ENCODE peak calls at places on chromosomes 6 and 20, in five cellular contexts. V, F, B, D and U are unnamed samples.

GRCh38 chr6:137927777-137928218 is 60.7 kb downstream of the TNFAIP3 start:
- DNase-seq in V (peak; percentile 35), F (no peak), B (peak; percentile 52), D (no peak), U (no peak)

GRCh38 chr20:50848846-50849673 is 54.2 kb downstream of the BCAS4 start:
- DNase-seq in V (no peak), F (no peak), B (no peak), D (no peak), U (no peak)

GRCh38 chr20:47351643-47352331 is 4.7 kb downstream of the ZMYND8 start:
- DNase-seq in V (no peak), F (no peak), B (peak; percentile 65), D (no peak), U (no peak)

GRCh38 chr6:156994215-156995076 is 217.3 kb downstream of the ARID1B start:
- DNase-seq in V (no peak), F (peak; percentile 79), B (peak; percentile 47), D (no peak), U (no peak)

GRCh38 chr6:63573899-63574553 is 1.7 kb downstream of the LOC128125822 start:
- DNase-seq in V (peak; percentile 69), F (peak; percentile 62), B (peak; percentile 77), D (peak; percentile 75), U (no peak)

GRCh38 chr20:24470031-24470781 is 777 bp downstream of the SYNDIG1 start:
- DNase-seq in V (no peak), F (no peak), B (no peak), D (peak; percentile 50), U (peak; percentile 77)

GRCh38 chr6:126831461-126831860 is 287.0 kb upstream of the RSPO3 start:
- DNase-seq in V (no peak), F (peak; percentile 13), B (peak; percentile 72), D (no peak), U (no peak)

GRCh38 chr20:61369731-61370520 is 117.9 kb downstream of the CDH4 start:
- DNase-seq in V (no peak), F (no peak), B (no peak), D (no peak), U (no peak)

GRCh38 chr6:29633532-29633901 is 534 bp upstream of the GABBR1 start:
- DNase-seq in V (no peak), F (no peak), B (no peak), D (no peak), U (no peak)

GRCh38 chr20:61813791-61814190 is 251.9 kb downstream of the TAF4 start:
- DNase-seq in V (no peak), F (no peak), B (no peak), D (no peak), U (no peak)

GRCh38 chr20:19321176-19321575 is 108.7 kb downstream of the SLC24A3 start:
- DNase-seq in V (no peak), F (no peak), B (no peak), D (peak; percentile 4), U (no peak)

GRCh38 chr6:128455959-128456358 is 64.4 kb downstream of the PTPRK start:
- DNase-seq in V (no peak), F (no peak), B (no peak), D (peak; percentile 1), U (no peak)

GRCh38 chr6:101386982-101387381 is 6.5 kb upstream of the GRIK2 start:
- DNase-seq in V (no peak), F (peak; percentile 23), B (no peak), D (no peak), U (no peak)

GRCh38 chr6:105087571-105088211 is 92.1 kb downstream of the POPDC3 start:
- DNase-seq in V (peak; percentile 76), F (peak; percentile 63), B (peak; percentile 54), D (peak; percentile 72), U (no peak)

GRCh38 chr6:116444092-116444491 is 17.1 kb upstream of the CALHM6 start:
- DNase-seq in V (peak; percentile 59), F (peak; percentile 39), B (peak; percentile 44), D (peak; percentile 63), U (no peak)

GRCh38 chr20:3101737-3102574 is 17.4 kb upstream of the AVP start:
- DNase-seq in V (no peak), F (no peak), B (no peak), D (no peak), U (peak; percentile 49)

GRCh38 chr20:1163653-1164052 is 21.1 kb downstream of the TMEM74B start:
- DNase-seq in V (no peak), F (no peak), B (no peak), D (no peak), U (no peak)

GRCh38 chr6:90646936-90647335 is 60.1 kb upstream of the MAP3K7 start:
- DNase-seq in V (no peak), F (peak; percentile 56), B (no peak), D (peak; percentile 23), U (no peak)

GRCh38 chr20:4155953-4156352 is 140.6 kb upstream of the RNF24 start:
- DNase-seq in V (no peak), F (no peak), B (no peak), D (no peak), U (no peak)

GRCh38 chr20:38326309-38326708 is 20.0 kb upstream of the LBP start:
- DNase-seq in V (no peak), F (peak; percentile 66), B (no peak), D (no peak), U (no peak)

GRCh38 chr6:68760941-68761676 is 126.0 kb downstream of the ADGRB3 start:
- DNase-seq in V (no peak), F (no peak), B (no peak), D (no peak), U (no peak)

GRCh38 chr20:24403410-24403809 is 66.0 kb upstream of the SYNDIG1 start:
- DNase-seq in V (no peak), F (no peak), B (no peak), D (no peak), U (no peak)

GRCh38 chr20:3470627-3471396 is at the start of gene ATRN:
- DNase-seq in V (peak; percentile 96), F (peak; percentile 91), B (peak; percentile 93), D (peak; percentile 98), U (peak; percentile 97)

GRCh38 chr6:143745160-143746133 is 67.7 kb downstream of the PHACTR2 start:
- DNase-seq in V (peak; percentile 69), F (peak; percentile 48), B (peak; percentile 57), D (peak; percentile 43), U (no peak)

GRCh38 chr20:36777152-36777551 is 3.6 kb upstream of the DSN1 start:
- DNase-seq in V (no peak), F (no peak), B (no peak), D (no peak), U (peak; percentile 8)

GRCh38 chr20:49794336-49795124 is 18.1 kb upstream of the SLC9A8 start:
- DNase-seq in V (peak; percentile 21), F (no peak), B (no peak), D (peak; percentile 25), U (no peak)

GRCh38 chr20:51378171-51378928 is 164.2 kb downstream of the NFATC2 start:
- DNase-seq in V (no peak), F (no peak), B (no peak), D (no peak), U (no peak)

GRCh38 chr6:164345856-164346496 is 931.5 kb downstream of the QKI start:
- DNase-seq in V (no peak), F (no peak), B (no peak), D (no peak), U (no peak)

GRCh38 chr6:106973841-106974336 is 640 bp downstream of the CD24 start:
- DNase-seq in V (no peak), F (peak; percentile 30), B (no peak), D (peak; percentile 4), U (peak; percentile 75)

DNA sequence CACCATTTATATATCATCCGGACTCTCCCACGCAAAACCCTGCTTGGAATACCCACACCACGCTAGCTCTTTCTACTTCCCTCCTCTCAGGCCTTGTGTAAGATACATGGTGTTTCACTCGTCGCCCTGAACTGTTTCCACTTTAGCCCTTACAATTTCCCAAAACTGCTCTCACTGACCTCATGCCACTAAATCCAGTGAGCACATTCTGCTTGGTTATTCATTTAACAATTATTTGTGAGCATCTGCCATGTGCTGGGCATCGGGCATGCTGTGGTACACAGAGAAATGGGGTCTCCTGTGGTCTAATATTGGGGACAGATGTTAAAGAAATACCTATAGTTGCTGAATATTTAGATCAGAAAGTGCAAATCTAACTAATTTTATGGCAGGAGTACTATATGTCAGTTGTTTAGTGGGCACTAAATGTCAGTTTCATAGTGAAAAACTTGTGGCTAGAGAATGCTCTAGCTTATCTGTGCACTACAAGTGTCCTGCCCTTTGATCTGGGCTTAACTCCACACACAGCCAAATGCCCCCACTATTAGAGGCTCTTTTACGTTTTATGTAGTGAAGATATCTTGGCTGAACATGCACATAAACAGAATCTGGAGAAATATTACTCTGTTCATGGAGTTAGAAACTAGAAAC is 41.0 kb downstream of the PLEKHG1 start:
- DNase-seq in V (no peak), F (no peak), B (no peak), D (no peak), U (no peak)
- H3K4me3 ChIP-seq in V (no peak overlapping the region), F (no peak overlapping the region), B (no peak overlapping the region), D (no peak overlapping the region), U (no peak overlapping the region)

DNA sequence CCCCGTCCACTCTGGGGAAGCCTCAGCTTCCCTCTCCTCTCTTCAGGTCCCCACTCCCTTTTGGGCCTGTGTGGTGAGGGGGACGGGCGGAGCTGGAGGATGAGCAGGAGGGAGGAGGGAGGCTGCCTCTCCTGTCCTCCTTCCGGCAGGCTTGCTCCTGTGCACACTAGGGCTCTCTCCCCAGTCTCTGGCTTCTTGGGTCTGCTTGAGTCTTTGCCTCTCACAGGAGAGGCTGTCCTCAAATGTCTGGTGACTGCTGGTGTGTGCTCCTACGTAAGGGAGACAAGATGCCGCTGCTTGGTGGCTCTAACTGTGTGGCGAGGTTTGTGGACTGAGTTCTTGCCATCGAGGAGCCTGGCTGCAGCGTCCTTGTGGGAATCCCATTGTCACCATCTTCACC is 8.8 kb upstream of the SMOC2 start:
- DNase-seq in V (no peak), F (no peak), B (no peak), D (no peak), U (no peak)
- H3K9me3 ChIP-seq in V (no peaks in the 10 kb centered on the region), F (no peaks in the 10 kb centered on the region), B (no peaks in the 10 kb centered on the region), D (no peaks in the 10 kb centered on the region), U (no peaks in the 10 kb centered on the region)

DNA sequence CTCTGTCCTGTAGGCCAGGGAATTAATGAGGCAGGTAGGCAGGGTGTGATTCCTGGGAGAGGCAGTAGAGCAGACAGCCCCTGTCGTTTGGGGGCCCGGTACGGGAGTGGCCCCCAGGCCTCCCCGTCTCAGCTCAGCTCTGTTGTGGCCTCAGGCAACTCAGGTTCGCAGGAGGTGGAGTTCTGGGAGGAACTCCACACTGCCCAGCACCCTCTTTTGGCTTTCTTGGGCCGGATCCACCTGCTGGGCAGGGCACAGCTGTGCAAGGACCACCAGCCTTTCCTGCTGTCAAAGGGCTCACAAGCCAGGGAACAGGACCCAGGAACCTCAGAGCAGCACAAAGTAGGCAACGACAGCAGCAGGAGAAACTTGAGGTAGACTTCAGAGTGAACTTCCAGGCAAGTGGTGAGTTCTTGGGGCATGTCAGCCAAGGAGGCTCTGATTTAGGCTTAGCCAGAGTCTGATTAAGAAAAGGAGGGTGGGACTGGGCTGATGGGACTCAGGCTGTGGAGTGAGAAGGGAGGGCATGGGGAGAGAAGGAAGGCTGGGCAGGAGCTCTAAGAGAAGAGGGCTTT is 36.9 kb downstream of the RAB44 start:
- DNase-seq in V (no peak), F (no peak), B (no peak), D (no peak), U (peak; percentile 48)
- H3K4me3 ChIP-seq in V (no peak overlapping the region), F (peak overlapping the region; percentile 59), B (no peak overlapping the region), D (peak overlapping the region; percentile 58), U (no peak overlapping the region)

GRCh38 chr6:155466546-155466945 is 10.9 kb upstream of the NOX3 start:
- DNase-seq in V (no peak), F (no peak), B (no peak), D (no peak), U (no peak)
- H3K9me3 ChIP-seq in V (no peaks in the 10 kb centered on the region), F (no peaks in the 10 kb centered on the region), B (no peaks in the 10 kb centered on the region), D (no peaks in the 10 kb centered on the region), U (peaks cover 13% of the 10 kb centered on the region)